ENCODE peak calls at places on chromosomes 12 and 14, in ten cellular contexts. V is left ventricle myocardium superior; C is RWPE1; B is lung microvascular endothelial cell; O is CD8-positive, alpha-beta memory T cell; P is fibroblast of the aortic adventitia; K is stromal cell of bone marrow; Q is naive thymus-derived CD8-positive, alpha-beta T cell; E is activated CD4-positive, CD25-positive, alpha-beta regulatory T cell; J is activated naive CD8-positive, alpha-beta T cell treated with anti-CD3 and anti-CD28 coated beads, Interleukin-2, amount 50 U/mL, for 24 hours. R is an unnamed sample.

GRCh38 chr14:73610692-73611091 is 1.6 kb upstream of the ACOT6 start:
- DNase-seq in B (peak), V (no peak), C (no peak), O (no peak), E (no peak), Q (no peak), P (no peak), K (no peak), J (no peak), R (no peak)

GRCh38 chr12:51351913-51352532 is 5.5 kb upstream of the CELA1 start:
- DNase-seq in V (no peak), B (peak), O (peak), Q (peak), K (peak), C (no peak), P (peak), J (no peak), E (no peak), R (peak)

GRCh38 chr12:131466932-131467331 is 244.0 kb upstream of the SFSWAP start:
- DNase-seq in V (no peak), E (no peak), B (no peak), C (no peak), K (no peak), P (no peak), J (no peak), O (no peak), Q (no peak), R (no peak)

GRCh38 chr12:100793182-100793581 is 1.4 kb upstream of the ANO4 start:
- DNase-seq in V (no peak), C (peak), Q (no peak), B (peak), J (no peak), E (no peak), P (peak), K (no peak), O (no peak), R (no peak)

GRCh38 chr12:94571556-94571955 is 78.8 kb downstream of the TMCC3 start:
- DNase-seq in E (no peak), P (peak), C (peak), V (no peak), J (no peak), Q (no peak), O (no peak), K (no peak), B (peak), R (peak)

GRCh38 chr14:94591073-94591472 is 9.8 kb downstream of the SERPINA5 start:
- DNase-seq in B (no peak), V (no peak), Q (no peak), P (no peak), J (no peak), K (no peak), C (no peak), O (no peak), E (no peak), R (no peak)

GRCh38 chr14:97002454-97002853 is 205.3 kb downstream of the VRK1 start:
- DNase-seq in C (no peak), K (no peak), B (no peak), Q (no peak), O (no peak), V (no peak), J (no peak), E (no peak), P (no peak), R (no peak)

GRCh38 chr12:33589609-33590114 is 150.0 kb upstream of the SYT10 start:
- DNase-seq in B (no peak), J (no peak), O (no peak), P (no peak), C (no peak), Q (no peak), E (no peak), V (no peak), K (no peak), R (no peak)

GRCh38 chr12:105704788-105705187 is 374.3 kb downstream of the C12orf75 start:
- DNase-seq in E (no peak), J (no peak), C (no peak), O (no peak), Q (no peak), P (no peak), V (peak), B (no peak), K (no peak), R (no peak)